ENCODE peak calls at places on chromosomes 12 and 14, in four cellular contexts. One of them, this sample, is unnamed.

GRCh38 chr12:56193025-56193578 is 3.8 kb upstream of the SMARCC2 start:
- DNase-seq in NCI-H1092 treated with DMSO at 0.1 percent for 48 hours: peak
- DNase-seq in activated CD4-positive, CD25-positive, alpha-beta regulatory T cell treated with anti-CD3 and anti-CD28 coated beads, Interleukin-2, amount 50 U/mL, for 72 hours: peak
- DNase-seq in adrenal gland: peak
- DNase-seq in this sample: peak

GRCh38 chr12:63997198-63997597 is 152.7 kb downstream of the SRGAP1 start:
- DNase-seq in NCI-H1092 treated with DMSO at 0.1 percent for 48 hours: no peak
- DNase-seq in activated CD4-positive, CD25-positive, alpha-beta regulatory T cell treated with anti-CD3 and anti-CD28 coated beads, Interleukin-2, amount 50 U/mL, for 72 hours: no peak
- DNase-seq in adrenal gland: no peak
- DNase-seq in this sample: no peak

GRCh38 chr12:120397827-120398563 is 29.0 kb upstream of the MSI1 start:
- DNase-seq in NCI-H1092 treated with DMSO at 0.1 percent for 48 hours: peak
- DNase-seq in activated CD4-positive, CD25-positive, alpha-beta regulatory T cell treated with anti-CD3 and anti-CD28 coated beads, Interleukin-2, amount 50 U/mL, for 72 hours: no peak
- DNase-seq in adrenal gland: no peak
- DNase-seq in this sample: no peak

GRCh38 chr12:91126516-91126915 is 15.2 kb upstream of the LUM start:
- DNase-seq in NCI-H1092 treated with DMSO at 0.1 percent for 48 hours: no peak
- DNase-seq in activated CD4-positive, CD25-positive, alpha-beta regulatory T cell treated with anti-CD3 and anti-CD28 coated beads, Interleukin-2, amount 50 U/mL, for 72 hours: no peak
- DNase-seq in adrenal gland: no peak
- DNase-seq in this sample: no peak

GRCh38 chr12:115661103-115661502 is 616.4 kb downstream of the MED13L start:
- DNase-seq in NCI-H1092 treated with DMSO at 0.1 percent for 48 hours: no peak
- DNase-seq in activated CD4-positive, CD25-positive, alpha-beta regulatory T cell treated with anti-CD3 and anti-CD28 coated beads, Interleukin-2, amount 50 U/mL, for 72 hours: no peak
- DNase-seq in adrenal gland: peak
- DNase-seq in this sample: no peak

GRCh38 chr12:50509009-50509663 is 4.4 kb downstream of the DIP2B start:
- DNase-seq in NCI-H1092 treated with DMSO at 0.1 percent for 48 hours: no peak
- DNase-seq in activated CD4-positive, CD25-positive, alpha-beta regulatory T cell treated with anti-CD3 and anti-CD28 coated beads, Interleukin-2, amount 50 U/mL, for 72 hours: no peak
- DNase-seq in adrenal gland: no peak
- DNase-seq in this sample: no peak

GRCh38 chr12:1838223-1838993 is 18.0 kb downstream of the LRTM2 start:
- DNase-seq in NCI-H1092 treated with DMSO at 0.1 percent for 48 hours: peak
- DNase-seq in activated CD4-positive, CD25-positive, alpha-beta regulatory T cell treated with anti-CD3 and anti-CD28 coated beads, Interleukin-2, amount 50 U/mL, for 72 hours: peak
- DNase-seq in adrenal gland: no peak
- DNase-seq in this sample: no peak

GRCh38 chr14:71319646-71320045 is 412.4 kb downstream of the PCNX1 start:
- DNase-seq in NCI-H1092 treated with DMSO at 0.1 percent for 48 hours: no peak
- DNase-seq in activated CD4-positive, CD25-positive, alpha-beta regulatory T cell treated with anti-CD3 and anti-CD28 coated beads, Interleukin-2, amount 50 U/mL, for 72 hours: no peak
- DNase-seq in adrenal gland: no peak
- DNase-seq in this sample: no peak

GRCh38 chr12:7542813-7543212 is 39.2 kb upstream of the CD163 start:
- DNase-seq in NCI-H1092 treated with DMSO at 0.1 percent for 48 hours: no peak
- DNase-seq in activated CD4-positive, CD25-positive, alpha-beta regulatory T cell treated with anti-CD3 and anti-CD28 coated beads, Interleukin-2, amount 50 U/mL, for 72 hours: no peak
- DNase-seq in adrenal gland: no peak
- DNase-seq in this sample: no peak

GRCh38 chr12:115885040-115885439 is 392.5 kb downstream of the MED13L start:
- DNase-seq in NCI-H1092 treated with DMSO at 0.1 percent for 48 hours: peak
- DNase-seq in activated CD4-positive, CD25-positive, alpha-beta regulatory T cell treated with anti-CD3 and anti-CD28 coated beads, Interleukin-2, amount 50 U/mL, for 72 hours: no peak
- DNase-seq in adrenal gland: no peak
- DNase-seq in this sample: no peak

GRCh38 chr12:48980953-48981756 is 3.0 kb downstream of the WNT1 start:
- DNase-seq in NCI-H1092 treated with DMSO at 0.1 percent for 48 hours: no peak
- DNase-seq in activated CD4-positive, CD25-positive, alpha-beta regulatory T cell treated with anti-CD3 and anti-CD28 coated beads, Interleukin-2, amount 50 U/mL, for 72 hours: peak
- DNase-seq in adrenal gland: peak
- DNase-seq in this sample: peak

GRCh38 chr12:60168441-60168840 is 572.6 kb downstream of the SLC16A7 start:
- DNase-seq in NCI-H1092 treated with DMSO at 0.1 percent for 48 hours: no peak
- DNase-seq in activated CD4-positive, CD25-positive, alpha-beta regulatory T cell treated with anti-CD3 and anti-CD28 coated beads, Interleukin-2, amount 50 U/mL, for 72 hours: no peak
- DNase-seq in adrenal gland: no peak
- DNase-seq in this sample: no peak

GRCh38 chr12:104219908-104220404 is 4.4 kb downstream of the TXNRD1 start:
- DNase-seq in NCI-H1092 treated with DMSO at 0.1 percent for 48 hours: no peak
- DNase-seq in activated CD4-positive, CD25-positive, alpha-beta regulatory T cell treated with anti-CD3 and anti-CD28 coated beads, Interleukin-2, amount 50 U/mL, for 72 hours: peak
- DNase-seq in adrenal gland: peak
- DNase-seq in this sample: peak

GRCh38 chr14:53368714-53369191 is 215.6 kb upstream of the DDHD1 start:
- DNase-seq in NCI-H1092 treated with DMSO at 0.1 percent for 48 hours: no peak
- DNase-seq in activated CD4-positive, CD25-positive, alpha-beta regulatory T cell treated with anti-CD3 and anti-CD28 coated beads, Interleukin-2, amount 50 U/mL, for 72 hours: no peak
- DNase-seq in adrenal gland: no peak
- DNase-seq in this sample: no peak

GRCh38 chr12:111409403-111410228 is 3.9 kb downstream of the SH2B3 start:
- DNase-seq in NCI-H1092 treated with DMSO at 0.1 percent for 48 hours: no peak
- DNase-seq in activated CD4-positive, CD25-positive, alpha-beta regulatory T cell treated with anti-CD3 and anti-CD28 coated beads, Interleukin-2, amount 50 U/mL, for 72 hours: no peak
- DNase-seq in adrenal gland: peak
- DNase-seq in this sample: peak

GRCh38 chr12:113203852-113204760 is 17.2 kb upstream of the TPCN1 start:
- DNase-seq in NCI-H1092 treated with DMSO at 0.1 percent for 48 hours: no peak
- DNase-seq in activated CD4-positive, CD25-positive, alpha-beta regulatory T cell treated with anti-CD3 and anti-CD28 coated beads, Interleukin-2, amount 50 U/mL, for 72 hours: no peak
- DNase-seq in adrenal gland: peak
- DNase-seq in this sample: no peak

GRCh38 chr14:86087377-86087776 is 557.4 kb downstream of the FLRT2 start:
- DNase-seq in NCI-H1092 treated with DMSO at 0.1 percent for 48 hours: no peak
- DNase-seq in activated CD4-positive, CD25-positive, alpha-beta regulatory T cell treated with anti-CD3 and anti-CD28 coated beads, Interleukin-2, amount 50 U/mL, for 72 hours: no peak
- DNase-seq in adrenal gland: no peak
- DNase-seq in this sample: no peak

GRCh38 chr14:54459106-54459505 is 17.9 kb upstream of the CNIH1 start:
- DNase-seq in NCI-H1092 treated with DMSO at 0.1 percent for 48 hours: no peak
- DNase-seq in activated CD4-positive, CD25-positive, alpha-beta regulatory T cell treated with anti-CD3 and anti-CD28 coated beads, Interleukin-2, amount 50 U/mL, for 72 hours: no peak
- DNase-seq in adrenal gland: no peak
- DNase-seq in this sample: no peak

GRCh38 chr14:70931008-70931407 is 23.7 kb downstream of the PCNX1 start:
- DNase-seq in NCI-H1092 treated with DMSO at 0.1 percent for 48 hours: no peak
- DNase-seq in activated CD4-positive, CD25-positive, alpha-beta regulatory T cell treated with anti-CD3 and anti-CD28 coated beads, Interleukin-2, amount 50 U/mL, for 72 hours: no peak
- DNase-seq in adrenal gland: no peak
- DNase-seq in this sample: no peak